ENCODE peak calls at places on chromosomes 12 and 14, in seven cellular contexts. One of them, this sample, is unnamed. For H3K9me3 and H3K4me1, the result is how much of the 10 kb centered on the place peaks cover.

GRCh38 chr14:48805315-48805714 is 780.9 kb downstream of the RPS29 start:
- DNase-seq in endodermal cell: peak
- DNase-seq in gastrocnemius medialis: no peak
- DNase-seq in SK-N-SH: no peak
- DNase-seq in adrenal gland: no peak
- DNase-seq in fibroblast of lung: no peak
- DNase-seq in heart left ventricle: no peak
- DNase-seq in this sample: no peak

GRCh38 chr12:40718878-40719372 is 26.7 kb downstream of the CNTN1 start:
- DNase-seq in endodermal cell: no peak
- DNase-seq in gastrocnemius medialis: no peak
- DNase-seq in SK-N-SH: no peak
- DNase-seq in adrenal gland: no peak
- DNase-seq in fibroblast of lung: no peak
- DNase-seq in heart left ventricle: no peak
- DNase-seq in this sample: no peak

GRCh38 chr14:52039124-52039815 is 29.6 kb downstream of the NID2 start:
- DNase-seq in endodermal cell: no peak
- DNase-seq in gastrocnemius medialis: no peak
- DNase-seq in SK-N-SH: no peak
- DNase-seq in adrenal gland: no peak
- DNase-seq in fibroblast of lung: no peak
- DNase-seq in heart left ventricle: no peak
- DNase-seq in this sample: no peak

GRCh38 chr14:32513571-32514009 is 184.5 kb downstream of the AKAP6 start:
- DNase-seq in endodermal cell: no peak
- DNase-seq in gastrocnemius medialis: no peak
- DNase-seq in SK-N-SH: no peak
- DNase-seq in adrenal gland: no peak
- DNase-seq in fibroblast of lung: no peak
- DNase-seq in heart left ventricle: no peak
- DNase-seq in this sample: no peak

GRCh38 chr12:31833541-31833840 is 104.7 kb upstream of the AMN1 start:
- DNase-seq in endodermal cell: no peak
- DNase-seq in gastrocnemius medialis: no peak
- DNase-seq in SK-N-SH: no peak
- DNase-seq in adrenal gland: no peak
- DNase-seq in fibroblast of lung: peak
- DNase-seq in heart left ventricle: no peak
- DNase-seq in this sample: no peak

GRCh38 chr12:62715086-62715786 is 219.7 kb downstream of the PPM1H start:
- DNase-seq in endodermal cell: no peak
- DNase-seq in gastrocnemius medialis: no peak
- DNase-seq in SK-N-SH: no peak
- DNase-seq in adrenal gland: no peak
- DNase-seq in fibroblast of lung: no peak
- DNase-seq in heart left ventricle: no peak
- DNase-seq in this sample: no peak

GRCh38 chr14:22848391-22849164 is 12.2 kb downstream of the MMP14 start:
- DNase-seq in endodermal cell: peak
- DNase-seq in gastrocnemius medialis: peak
- DNase-seq in SK-N-SH: peak
- DNase-seq in adrenal gland: peak
- DNase-seq in fibroblast of lung: peak
- DNase-seq in heart left ventricle: peak
- DNase-seq in this sample: no peak

GRCh38 chr14:33352821-33353220 is 414.1 kb downstream of the NPAS3 start:
- DNase-seq in endodermal cell: no peak
- DNase-seq in gastrocnemius medialis: no peak
- DNase-seq in SK-N-SH: no peak
- DNase-seq in adrenal gland: no peak
- DNase-seq in fibroblast of lung: peak
- DNase-seq in heart left ventricle: no peak
- DNase-seq in this sample: peak

GRCh38 chr12:129564768-129565167 is 339.1 kb downstream of the TMEM132D start:
- DNase-seq in endodermal cell: no peak
- DNase-seq in gastrocnemius medialis: no peak
- DNase-seq in SK-N-SH: no peak
- DNase-seq in adrenal gland: no peak
- DNase-seq in fibroblast of lung: peak
- DNase-seq in heart left ventricle: no peak
- DNase-seq in this sample: no peak

GRCh38 chr14:27995688-27996087 is 770.9 kb upstream of the FOXG1 start:
- DNase-seq in endodermal cell: no peak
- DNase-seq in gastrocnemius medialis: no peak
- DNase-seq in SK-N-SH: no peak
- DNase-seq in adrenal gland: no peak
- DNase-seq in fibroblast of lung: no peak
- DNase-seq in heart left ventricle: no peak
- DNase-seq in this sample: no peak

GRCh38 chr12:79422060-79422812 is 268.5 kb downstream of the PAWR start:
- DNase-seq in endodermal cell: no peak
- DNase-seq in gastrocnemius medialis: no peak
- DNase-seq in SK-N-SH: no peak
- DNase-seq in adrenal gland: no peak
- DNase-seq in fibroblast of lung: peak
- DNase-seq in heart left ventricle: no peak
- DNase-seq in this sample: no peak

GRCh38 chr12:111175404-111175803 is 193.5 kb downstream of the PHETA1 start:
- DNase-seq in endodermal cell: no peak
- DNase-seq in gastrocnemius medialis: no peak
- DNase-seq in SK-N-SH: no peak
- DNase-seq in adrenal gland: no peak
- DNase-seq in fibroblast of lung: no peak
- DNase-seq in heart left ventricle: no peak
- DNase-seq in this sample: no peak

GRCh38 chr12:111171832-111172231 is 197.1 kb downstream of the PHETA1 start:
- DNase-seq in endodermal cell: no peak
- DNase-seq in gastrocnemius medialis: no peak
- DNase-seq in SK-N-SH: no peak
- DNase-seq in adrenal gland: no peak
- DNase-seq in fibroblast of lung: no peak
- DNase-seq in heart left ventricle: no peak
- DNase-seq in this sample: no peak

GRCh38 chr12:111171334-111171733 is 197.6 kb downstream of the PHETA1 start:
- DNase-seq in endodermal cell: no peak
- DNase-seq in gastrocnemius medialis: no peak
- DNase-seq in SK-N-SH: no peak
- DNase-seq in adrenal gland: no peak
- DNase-seq in fibroblast of lung: no peak
- DNase-seq in heart left ventricle: no peak
- DNase-seq in this sample: no peak

GRCh38 chr12:111173391-111174282 is 195.3 kb downstream of the PHETA1 start:
- DNase-seq in endodermal cell: no peak
- DNase-seq in gastrocnemius medialis: no peak
- DNase-seq in SK-N-SH: no peak
- DNase-seq in adrenal gland: no peak
- DNase-seq in fibroblast of lung: no peak
- DNase-seq in heart left ventricle: no peak
- DNase-seq in this sample: no peak

DNA sequence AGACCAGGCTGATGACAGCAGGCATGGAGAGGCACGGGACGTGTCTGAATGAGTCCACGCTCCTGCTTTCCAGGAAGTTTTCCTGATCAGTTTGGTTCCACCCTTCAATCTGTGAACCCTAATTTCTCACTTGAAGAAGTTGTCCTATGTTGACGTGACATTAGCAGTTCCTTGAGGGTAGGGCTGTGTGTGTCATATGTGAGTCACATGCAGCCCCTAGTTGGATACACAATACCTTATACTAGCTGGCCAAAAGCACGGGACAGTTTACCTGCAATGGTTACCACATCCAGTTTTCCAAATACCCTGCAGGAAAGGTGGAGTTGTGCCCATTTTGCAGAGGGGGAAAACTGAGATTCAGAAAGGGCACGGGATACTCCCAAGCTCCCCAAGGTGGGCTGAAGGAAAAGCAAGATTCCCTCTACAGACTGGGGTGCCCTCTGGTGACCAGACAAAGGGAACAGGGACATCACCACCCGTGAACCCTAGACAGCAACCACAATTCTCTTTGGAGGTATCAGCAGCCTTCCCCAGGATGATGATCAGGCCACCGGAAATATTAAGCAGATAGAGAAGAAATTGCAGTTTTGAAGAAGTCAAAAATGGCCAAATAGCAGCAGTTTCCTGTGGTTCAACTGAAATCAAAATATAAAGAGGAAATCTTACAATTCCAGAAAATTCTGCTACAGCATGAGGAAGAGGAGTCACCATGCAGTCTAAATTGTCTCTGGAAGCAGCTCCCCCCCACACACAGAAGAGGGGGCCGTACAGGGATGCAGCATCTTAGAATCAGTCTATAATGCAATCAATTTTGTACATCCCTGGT is 194.4 kb downstream of the PHETA1 start:
- DNase-seq in endodermal cell: peak
- DNase-seq in gastrocnemius medialis: no peak
- DNase-seq in SK-N-SH: no peak
- DNase-seq in adrenal gland: no peak
- DNase-seq in fibroblast of lung: no peak
- DNase-seq in heart left ventricle: no peak
- DNase-seq in this sample: no peak
- TF ChIP-seq CTCF in endodermal cell: peak
- TF ChIP-seq CTCF in gastrocnemius medialis: no peak
- TF ChIP-seq CTCF in SK-N-SH: no peak
- TF ChIP-seq CTCF in adrenal gland: no peak
- TF ChIP-seq CTCF in fibroblast of lung: no peak
- TF ChIP-seq CTCF in heart left ventricle: peak
- TF ChIP-seq CTCF in this sample: peak

GRCh38 chr14:93520053-93520607 is 89.4 kb downstream of the UNC79 start:
- DNase-seq in endodermal cell: no peak
- DNase-seq in gastrocnemius medialis: no peak
- DNase-seq in SK-N-SH: no peak
- DNase-seq in adrenal gland: no peak
- DNase-seq in fibroblast of lung: no peak
- DNase-seq in heart left ventricle: no peak
- DNase-seq in this sample: no peak
- H3K9me3 ChIP-seq in endodermal cell: half or more
- H3K9me3 ChIP-seq in gastrocnemius medialis: under half
- H3K9me3 ChIP-seq in SK-N-SH: under half
- H3K9me3 ChIP-seq in adrenal gland: under half
- H3K9me3 ChIP-seq in fibroblast of lung: under half
- H3K9me3 ChIP-seq in heart left ventricle: under half
- H3K9me3 ChIP-seq in this sample: under half

DNA sequence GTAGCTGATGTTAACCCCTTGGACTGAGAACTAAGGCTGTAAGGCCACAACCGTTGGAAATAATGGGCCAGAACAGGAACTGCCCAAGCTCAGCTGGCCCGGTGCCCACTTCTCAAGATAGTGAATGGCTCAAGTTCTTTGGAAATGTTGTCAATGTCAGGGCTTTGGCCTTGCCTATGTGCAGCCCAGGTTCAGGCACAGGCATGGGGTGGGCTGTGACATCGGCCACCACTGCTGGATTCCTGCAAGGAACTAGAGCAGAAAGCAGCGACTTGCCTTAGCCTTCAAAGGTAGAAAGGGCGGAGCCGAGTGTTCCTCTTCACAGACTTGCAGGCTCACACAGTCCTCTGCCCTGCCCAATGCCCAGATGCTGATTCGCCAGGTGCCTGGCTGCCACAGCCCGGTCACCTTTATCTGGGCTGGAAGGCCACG is 291.2 kb downstream of the ZFP36L1 start:
- DNase-seq in endodermal cell: no peak
- DNase-seq in gastrocnemius medialis: no peak
- DNase-seq in SK-N-SH: no peak
- DNase-seq in adrenal gland: peak
- DNase-seq in fibroblast of lung: no peak
- DNase-seq in heart left ventricle: no peak
- DNase-seq in this sample: no peak
- H3K4me1 ChIP-seq in endodermal cell: under half
- H3K4me1 ChIP-seq in gastrocnemius medialis: under half
- H3K4me1 ChIP-seq in SK-N-SH: under half
- H3K4me1 ChIP-seq in adrenal gland: under half
- H3K4me1 ChIP-seq in fibroblast of lung: under half
- H3K4me1 ChIP-seq in heart left ventricle: under half
- H3K4me1 ChIP-seq in this sample: under half

GRCh38 chr12:1540690-1541089 is 53.7 kb downstream of the FBXL14 start:
- DNase-seq in endodermal cell: no peak
- DNase-seq in gastrocnemius medialis: no peak
- DNase-seq in SK-N-SH: no peak
- DNase-seq in adrenal gland: no peak
- DNase-seq in fibroblast of lung: peak
- DNase-seq in heart left ventricle: no peak
- DNase-seq in this sample: no peak
- TF ChIP-seq CTCF in endodermal cell: no peak
- TF ChIP-seq CTCF in gastrocnemius medialis: no peak
- TF ChIP-seq CTCF in SK-N-SH: no peak
- TF ChIP-seq CTCF in adrenal gland: no peak
- TF ChIP-seq CTCF in fibroblast of lung: no peak
- TF ChIP-seq CTCF in heart left ventricle: no peak
- TF ChIP-seq CTCF in this sample: no peak

GRCh38 chr14:55314449-55314848 is 43.2 kb downstream of the FBXO34 start:
- DNase-seq in endodermal cell: no peak
- DNase-seq in gastrocnemius medialis: no peak
- DNase-seq in SK-N-SH: no peak
- DNase-seq in adrenal gland: no peak
- DNase-seq in fibroblast of lung: no peak
- DNase-seq in heart left ventricle: no peak
- DNase-seq in this sample: no peak
- H3K9me3 ChIP-seq in endodermal cell: half or more
- H3K9me3 ChIP-seq in gastrocnemius medialis: under half
- H3K9me3 ChIP-seq in SK-N-SH: under half
- H3K9me3 ChIP-seq in adrenal gland: under half
- H3K9me3 ChIP-seq in fibroblast of lung: under half
- H3K9me3 ChIP-seq in heart left ventricle: under half
- H3K9me3 ChIP-seq in this sample: under half